ENCODE peak calls at places on chromosomes 12 and 14, in four cellular contexts. F is HFF-Myc, J is cardiac muscle cell, K is heart right ventricle. O is an unnamed sample.

GRCh38 chr14:72906316-72906715 is 12.4 kb upstream of the DPF3 start:
- DNase-seq in F (no peak), J (peak; percentile 73), K (no peak), O (peak; percentile 38)

GRCh38 chr12:2776129-2776806 is 18.5 kb upstream of the FKBP4 start:
- DNase-seq in F (no peak), J (no peak), K (no peak), O (no peak)

GRCh38 chr14:51873221-51873893 is 12.9 kb downstream of the GNG2 start:
- DNase-seq in F (peak; percentile 96), J (peak; percentile 90), K (no peak), O (peak; percentile 97)

GRCh38 chr12:124309231-124309630 is 14.3 kb downstream of the RFLNA start:
- DNase-seq in F (no peak), J (no peak), K (no peak), O (no peak)

GRCh38 chr14:54985156-54985555 is 41.7 kb downstream of the WDHD1 start:
- DNase-seq in F (no peak), J (no peak), K (no peak), O (no peak)

GRCh38 chr12:8709124-8709830 is 11.5 kb downstream of the RIMKLB start:
- DNase-seq in F (no peak), J (no peak), K (peak; percentile 24), O (no peak)

GRCh38 chr12:57759360-57759980 is 4.6 kb downstream of the MARCHF9 start:
- DNase-seq in F (no peak), J (no peak), K (no peak), O (no peak)

GRCh38 chr14:59189281-59189821 is 884 bp downstream of the DAAM1 start:
- DNase-seq in F (no peak), J (peak; percentile 33), K (peak; percentile 32), O (no peak)

GRCh38 chr12:67827820-67828383 is 161.3 kb upstream of the IFNG-AS1 start:
- DNase-seq in F (peak; percentile 86), J (peak; percentile 89), K (no peak), O (peak; percentile 78)

GRCh38 chr12:56628671-56629458 is 1.3 kb downstream of the BAZ2A start:
- DNase-seq in F (no peak), J (peak; percentile 73), K (peak; percentile 65), O (no peak)

GRCh38 chr12:24421759-24422158 is 472.3 kb upstream of the SOX5 start:
- DNase-seq in F (no peak), J (no peak), K (no peak), O (no peak)

GRCh38 chr12:87870061-87870460 is 159.1 kb downstream of the C12orf50 start:
- DNase-seq in F (no peak), J (no peak), K (no peak), O (peak; percentile 19)

GRCh38 chr12:110111476-110112334 is 12.5 kb upstream of the IFT81 start:
- DNase-seq in F (no peak), J (no peak), K (no peak), O (no peak)

GRCh38 chr12:110107369-110108281 is 16.5 kb upstream of the IFT81 start:
- DNase-seq in F (peak; percentile 85), J (peak; percentile 95), K (peak; percentile 19), O (peak; percentile 55)

GRCh38 chr12:110108309-110109036 is 15.7 kb upstream of the IFT81 start:
- DNase-seq in F (no peak), J (no peak), K (no peak), O (no peak)

GRCh38 chr12:110109837-110110535 is 14.2 kb upstream of the IFT81 start:
- DNase-seq in F (no peak), J (no peak), K (no peak), O (no peak)

DNA sequence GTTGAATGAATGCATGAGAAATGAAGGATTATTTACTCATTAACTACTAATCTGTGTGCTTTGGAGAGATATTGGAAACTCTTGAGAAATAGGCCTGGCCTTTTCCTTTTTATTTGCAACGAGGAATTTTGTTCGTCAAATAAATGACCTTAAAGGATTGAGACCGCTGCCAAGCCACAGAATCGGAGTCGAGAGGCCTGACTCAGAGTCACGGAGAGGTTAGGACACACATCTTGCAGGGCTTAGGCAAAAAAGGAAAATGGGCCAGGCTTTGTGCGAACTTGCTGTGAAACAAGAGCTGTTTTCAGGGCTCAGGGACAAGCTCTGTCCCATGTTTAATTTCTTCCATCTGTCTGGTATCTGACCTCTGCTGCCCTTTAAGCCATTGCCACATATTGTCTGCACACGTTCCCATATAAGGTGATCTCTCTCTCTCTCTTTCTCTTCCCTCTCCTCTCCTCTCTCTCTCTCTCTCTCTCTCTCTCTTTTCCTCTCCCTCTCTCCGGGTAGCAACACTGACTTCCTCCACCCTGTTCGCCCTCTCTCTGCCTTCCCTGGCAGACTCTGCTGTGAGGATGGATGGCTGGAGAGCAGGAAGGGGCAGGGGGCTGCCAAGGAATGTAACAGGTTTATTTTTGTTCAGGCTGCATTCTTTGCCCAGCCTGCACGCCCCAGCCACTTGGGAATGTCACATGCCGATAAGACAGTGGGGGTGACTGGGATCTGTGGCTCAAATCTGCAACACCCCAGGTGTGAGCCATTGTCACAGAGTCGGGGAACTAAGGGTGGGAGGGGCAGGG is 14.9 kb upstream of the IFT81 start:
- DNase-seq in F (peak; percentile 100), J (peak; percentile 99), K (peak; percentile 60), O (peak; percentile 98)
- H3K4me3 ChIP-seq in F (no peak overlapping the region), J (no peak overlapping the region), K (no peak overlapping the region), O (peak overlapping the region; percentile 37)

GRCh38 chr12:94101902-94102660 is 46.3 kb upstream of the PLXNC1 start:
- DNase-seq in F (peak; percentile 72), J (peak; percentile 90), K (peak; percentile 78), O (peak; percentile 18)

GRCh38 chr12:94099191-94099983 is 49.0 kb upstream of the PLXNC1 start:
- DNase-seq in F (no peak), J (peak; percentile 32), K (no peak), O (no peak)

GRCh38 chr12:94098466-94098865 is 49.9 kb upstream of the PLXNC1 start:
- DNase-seq in F (no peak), J (peak; percentile 82), K (no peak), O (no peak)

GRCh38 chr12:94100990-94101901 is 47.1 kb upstream of the PLXNC1 start:
- DNase-seq in F (no peak), J (peak; percentile 82), K (peak; percentile 82), O (no peak)

DNA sequence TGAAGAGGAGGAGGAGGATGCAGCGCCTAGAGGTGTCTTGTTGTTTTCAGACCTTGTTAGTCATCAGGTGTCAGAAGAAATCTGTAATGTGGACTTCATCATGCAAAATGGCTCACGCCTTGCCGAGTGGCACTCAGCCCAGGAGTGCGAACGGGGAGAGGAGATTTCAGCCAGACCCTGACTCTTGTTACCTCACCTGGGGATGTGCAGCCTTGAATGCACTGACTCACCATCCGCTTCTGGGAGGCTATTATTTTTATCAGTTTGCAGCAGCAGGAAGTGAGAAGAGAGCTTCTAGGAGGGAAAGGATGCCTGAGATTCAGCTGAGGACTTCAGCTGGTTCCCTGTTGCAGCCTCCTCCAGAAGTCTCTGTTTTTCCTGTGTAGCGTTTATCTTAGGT is 48.1 kb upstream of the PLXNC1 start:
- DNase-seq in F (no peak), J (peak; percentile 78), K (no peak), O (no peak)
- TF ChIP-seq CTCF in F (no peak), J (no peak), K (no peak), O (no peak)

GRCh38 chr12:49966511-49967041 is 4.9 kb downstream of the AQP5 start:
- DNase-seq in F (no peak), J (no peak), K (no peak), O (no peak)
- H3K4me3 ChIP-seq in F (no peak overlapping the region), J (no peak overlapping the region), K (no peak overlapping the region), O (no peak overlapping the region)

GRCh38 chr12:25971675-25972035 is 13.2 kb downstream of the RASSF8 start:
- DNase-seq in F (no peak), J (no peak), K (no peak), O (no peak)
- TF ChIP-seq CTCF in F (no peak), J (no peak), K (no peak), O (no peak)

GRCh38 chr12:29725587-29726320 is 58.0 kb downstream of the TMTC1 start:
- DNase-seq in F (no peak), J (peak; percentile 97), K (peak; percentile 68), O (peak; percentile 86)

GRCh38 chr12:29722164-29722563 is 61.6 kb downstream of the TMTC1 start:
- DNase-seq in F (no peak), J (no peak), K (no peak), O (no peak)

GRCh38 chr12:29728033-29728432 is 55.7 kb downstream of the TMTC1 start:
- DNase-seq in F (no peak), J (no peak), K (no peak), O (no peak)

GRCh38 chr12:29726741-29727348 is 56.9 kb downstream of the TMTC1 start:
- DNase-seq in F (no peak), J (no peak), K (no peak), O (no peak)

DNA sequence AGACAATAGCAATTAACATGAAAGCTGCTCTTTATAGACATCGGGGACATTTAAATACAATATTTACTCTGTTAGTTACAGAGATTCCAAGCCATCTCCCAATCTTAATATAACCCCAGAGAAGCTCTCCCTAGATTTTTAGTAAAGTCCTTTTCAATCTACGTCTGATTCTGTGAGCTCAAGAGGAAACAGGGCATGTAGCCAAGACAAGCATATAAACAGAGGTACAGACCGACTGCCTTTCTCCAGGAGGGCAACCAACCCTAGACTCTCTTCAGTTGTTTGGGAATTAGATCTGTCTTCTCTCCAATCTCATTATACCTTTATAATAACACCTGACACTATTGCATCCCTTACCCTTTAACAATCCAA is 57.4 kb downstream of the TMTC1 start:
- DNase-seq in F (no peak), J (peak; percentile 74), K (no peak), O (no peak)
- H3K4me3 ChIP-seq in F (no peak overlapping the region), J (no peak overlapping the region), K (no peak overlapping the region), O (no peak overlapping the region)

GRCh38 chr12:118064608-118065007 is 3.6 kb upstream of the WSB2 start:
- DNase-seq in F (no peak), J (no peak), K (no peak), O (no peak)
- TF ChIP-seq CTCF in F (no peak), J (peak; percentile 14), K (no peak), O (peak; percentile 28)